ENCODE peak calls at places on chromosomes 3 and 15, in four cellular contexts. E is heart right ventricle, N is PC-9, D is uterus. X is an unnamed sample.

GRCh38 chr15:26210980-26211379 is 347.9 kb upstream of the ATP10A start:
- DNase-seq in E (no peak), D (no peak), N (no peak), X (no peak)

GRCh38 chr15:80785335-80785734 is 6.2 kb downstream of the CEMIP start:
- DNase-seq in E (no peak), D (no peak), N (no peak), X (no peak)

GRCh38 chr3:65672876-65673815 is 365.6 kb downstream of the MAGI1 start:
- DNase-seq in N (no peak), E (peak), D (peak), X (no peak)

GRCh38 chr3:121477589-121477988 is 68.2 kb downstream of the POLQ start:
- DNase-seq in E (no peak), N (no peak), D (no peak), X (no peak)

GRCh38 chr3:169812844-169813677 is at the start of the genes LRRC34 and LRRIQ4:
- DNase-seq in N (peak), D (peak), E (peak), X (peak)

GRCh38 chr3:112593258-112593657 is 31.4 kb downstream of the SLC35A5 start:
- DNase-seq in D (no peak), N (no peak), E (no peak), X (no peak)

GRCh38 chr3:156332304-156332703 is 211.9 kb downstream of the KCNAB1 start:
- DNase-seq in N (no peak), E (no peak), D (no peak), X (no peak)

GRCh38 chr3:6799264-6799915 is 61.5 kb upstream of the GRM7 start:
- DNase-seq in D (no peak), E (peak), N (no peak), X (no peak)

GRCh38 chr3:72628065-72628464 is 220.2 kb downstream of the SHQ1 start:
- DNase-seq in E (no peak), N (peak), D (no peak), X (no peak)

GRCh38 chr15:59814409-59814808 is 125.3 kb upstream of the BNIP2 start:
- DNase-seq in D (no peak), E (no peak), N (no peak), X (no peak)

GRCh38 chr3:9890249-9891071 is at the start of gene JAGN1:
- DNase-seq in E (peak), N (peak), D (peak), X (peak)

GRCh38 chr3:152073267-152073666 is 195.5 kb upstream of the MBNL1 start:
- DNase-seq in E (no peak), D (no peak), N (no peak), X (no peak)

GRCh38 chr3:100455841-100456550 is 36.4 kb upstream of the TMEM45A start:
- DNase-seq in N (no peak), D (no peak), E (no peak), X (no peak)

GRCh38 chr3:189123595-189124387 is 48.0 kb upstream of the TPRG1 start:
- DNase-seq in D (peak), N (no peak), E (peak), X (no peak)

GRCh38 chr15:66824374-66824773 is 122.3 kb downstream of the SMAD6 start:
- DNase-seq in D (no peak), N (no peak), E (no peak), X (no peak)

GRCh38 chr3:139934557-139935070 is 371 bp upstream of the CLSTN2 start:
- DNase-seq in D (peak), E (peak), N (no peak), X (no peak)
- H3K4me3 ChIP-seq in D (peak), E (peak), N (no peak), X (peak)

GRCh38 chr3:47418167-47419082 is 37.6 kb downstream of the PTPN23 start:
- DNase-seq in D (no peak), E (no peak), N (no peak), X (no peak)
- TF ChIP-seq CTCF in D (no peak), E (no peak), N (no peak), X (no peak)

GRCh38 chr15:28983432-28984311 is 97.9 kb downstream of the APBA2 start:
- DNase-seq in E (no peak), D (no peak), N (no peak), X (no peak)
- H3K27ac ChIP-seq in E (no peak), D (no peak), N (no peak), X (no peak)

GRCh38 chr3:52783211-52783555 is 5.8 kb downstream of the ITIH1 start:
- DNase-seq in E (no peak), D (peak), N (no peak), X (no peak)
- H3K4me3 ChIP-seq in E (no peak), D (no peak), N (no peak), X (no peak)

GRCh38 chr3:933311-933710 is 159.5 kb upstream of the CNTN6 start:
- DNase-seq in N (no peak), D (no peak), E (no peak), X (no peak)
- TF ChIP-seq CTCF in N (no peak), D (no peak), E (no peak), X (no peak)